ENCODE peak calls at places on chromosome 16, in five cellular contexts. H is activated CD4-positive, alpha-beta T cell treated with anti-CD3 and anti-CD28 coated beads, Interleukin-2, amount 50 U/mL, for 48 hours; R is HT1080; I is NCI-H1436; D is GM12865. T is an unnamed sample.

GRCh38 chr16:9409753-9410493 is 318.5 kb downstream of the HAPSTR1 start:
- DNase-seq in D (no peak), H (no peak), R (no peak), I (no peak), T (no peak)

GRCh38 chr16:17304124-17304813 is 166.5 kb downstream of the XYLT1 start:
- DNase-seq in D (no peak), I (no peak), R (no peak), H (no peak), T (no peak)

GRCh38 chr16:26614102-26614864 is 452.4 kb upstream of the C16orf82 start:
- DNase-seq in H (no peak), D (no peak), I (no peak), R (no peak), T (no peak)

GRCh38 chr16:28503470-28504259 is 3.0 kb downstream of the IL27 start:
- DNase-seq in H (no peak), R (peak; percentile 37), D (no peak), I (no peak), T (peak; percentile 45)

GRCh38 chr16:71360378-71360777 is 1.9 kb downstream of the CALB2 start:
- DNase-seq in I (no peak), D (no peak), R (peak; percentile 91), H (no peak), T (peak; percentile 83)

GRCh38 chr16:4613636-4614570 is 785 bp downstream of the UBALD1 start:
- DNase-seq in I (no peak), H (peak; percentile 45), D (peak; percentile 69), R (peak; percentile 26), T (peak; percentile 56)

GRCh38 chr16:56075732-56076131 is 115.6 kb upstream of the GNAO1 start:
- DNase-seq in D (no peak), I (no peak), R (no peak), H (no peak), T (no peak)

GRCh38 chr16:22217890-22218730 is 12.0 kb downstream of the EEF2K start:
- DNase-seq in I (no peak), D (peak; percentile 85), R (no peak), H (no peak), T (no peak)

GRCh38 chr16:30113031-30113710 is at the start of gene GDPD3:
- DNase-seq in I (no peak), R (peak; percentile 45), D (no peak), H (no peak), T (peak; percentile 26)

GRCh38 chr16:53999841-54000240 is 286.7 kb downstream of the IRX3 start:
- DNase-seq in H (no peak), R (no peak), I (no peak), D (no peak), T (no peak)

GRCh38 chr16:4465977-4466779 is 8.2 kb downstream of the NMRAL1 start:
- DNase-seq in I (no peak), D (no peak), H (peak; percentile 68), R (no peak), T (no peak)

GRCh38 chr16:5075637-5076036 is 4.0 kb downstream of the ALG1 start:
- DNase-seq in H (no peak), D (no peak), R (no peak), I (no peak), T (no peak)

GRCh38 chr16:49859139-49859947 is 3.4 kb upstream of the ZNF423 start:
- DNase-seq in D (no peak), H (peak; percentile 8), R (no peak), I (no peak), T (peak; percentile 41)

GRCh38 chr16:4402439-4403132 is 13.8 kb downstream of the CORO7 start:
- DNase-seq in R (peak; percentile 59), D (peak; percentile 71), H (peak; percentile 76), I (peak; percentile 66), T (peak; percentile 78)

GRCh38 chr16:74865922-74866598 is 91.4 kb upstream of the FA2H start:
- DNase-seq in D (no peak), R (no peak), H (no peak), I (no peak), T (no peak)

GRCh38 chr16:77579283-77579985 is 142.9 kb upstream of the NUDT7 start:
- DNase-seq in I (no peak), H (no peak), D (no peak), R (no peak), T (no peak)

GRCh38 chr16:88508868-88509748 is 56.0 kb downstream of the ZFPM1 start:
- DNase-seq in R (no peak), I (no peak), H (no peak), D (no peak), T (no peak)

GRCh38 chr16:10598157-10598556 is 17.8 kb upstream of the EMP2 start:
- DNase-seq in H (no peak), D (no peak), I (no peak), R (no peak), T (no peak)

GRCh38 chr16:60142991-60143705 is 1409.0 kb upstream of the GOT2 start:
- DNase-seq in I (no peak), R (peak; percentile 22), D (no peak), H (no peak), T (no peak)

GRCh38 chr16:66549284-66550131 is at the start of gene TK2:
- DNase-seq in I (peak; percentile 39), H (peak; percentile 74), R (peak; percentile 58), D (peak; percentile 47), T (peak; percentile 58)

GRCh38 chr16:84827897-84828296 is 8.1 kb downstream of the CRISPLD2 start:
- DNase-seq in R (no peak), D (no peak), I (no peak), H (no peak), T (no peak)

GRCh38 chr16:19269098-19269497 is 16.4 kb upstream of the CLEC19A start:
- DNase-seq in R (no peak), I (no peak), D (no peak), H (no peak), T (no peak)

GRCh38 chr16:5054876-5055865 is 10.6 kb downstream of the C16orf89 start:
- DNase-seq in R (no peak), D (no peak), I (no peak), H (no peak), T (no peak)

GRCh38 chr16:24471616-24472015 is 67.8 kb upstream of the RBBP6 start:
- DNase-seq in D (no peak), H (no peak), I (no peak), R (no peak), T (no peak)

GRCh38 chr16:19835989-19836421 is 48.6 kb downstream of the GPRC5B start:
- DNase-seq in D (no peak), H (no peak), I (no peak), R (no peak), T (no peak)

GRCh38 chr16:21610766-21611165 is 11.4 kb downstream of the METTL9 start:
- DNase-seq in H (no peak), R (no peak), I (no peak), D (no peak), T (no peak)

GRCh38 chr16:59330030-59330670 is 596.0 kb upstream of the GOT2 start:
- DNase-seq in R (no peak), H (no peak), I (no peak), D (no peak), T (no peak)

GRCh38 chr16:57123216-57123968 is 31.0 kb downstream of the CPNE2 start:
- DNase-seq in H (no peak), I (no peak), D (no peak), R (no peak), T (peak; percentile 22)

GRCh38 chr16:11253009-11253994 is 2.7 kb downstream of the SOCS1 start:
- DNase-seq in I (no peak), H (peak; percentile 65), D (peak; percentile 64), R (no peak), T (no peak)

GRCh38 chr16:46573008-46573833 is 48.0 kb downstream of the SHCBP1 start:
- DNase-seq in I (no peak), H (no peak), R (peak; percentile 81), D (peak; percentile 16), T (peak; percentile 80)

GRCh38 chr16:31118223-31119155 is 1.0 kb downstream of the KAT8 start:
- DNase-seq in H (no peak), I (no peak), R (no peak), D (no peak), T (no peak)

GRCh38 chr16:71625113-71625850 is 702 bp upstream of the MARVELD3 start:
- DNase-seq in D (no peak), R (no peak), I (no peak), H (no peak), T (no peak)

GRCh38 chr16:24322106-24322505 is 66.0 kb downstream of the CACNG3 start:
- DNase-seq in I (no peak), R (no peak), D (no peak), H (no peak), T (no peak)

GRCh38 chr16:30698816-30699614 is at the start of gene SRCAP:
- DNase-seq in H (peak; percentile 89), R (peak; percentile 78), I (peak; percentile 72), D (peak; percentile 91), T (peak; percentile 86)

GRCh38 chr16:12079411-12079965 is 103.0 kb downstream of the SNX29 start:
- DNase-seq in I (no peak), R (no peak), D (no peak), H (no peak), T (no peak)

T was measured in Daoy.